ENCODE peak calls at places on chromosomes 5 and 9, in seven cellular contexts. O is A549, E is IMR-90, U is HepG2, T is K562, S is H1, M is GM12878. A is an unnamed sample.

GRCh38 chr9:35552376-35552775 is 52.7 kb upstream of the TESK1 start:
- DNase-seq in E (peak), S (no peak), U (no peak), M (no peak), O (no peak), T (no peak), A (no peak)

GRCh38 chr9:107299437-107299836 is 16.4 kb downstream of the RAD23B start:
- DNase-seq in E (no peak), T (no peak), S (no peak), M (no peak), O (no peak), U (no peak), A (no peak)

GRCh38 chr5:141880961-141881801 is 3.0 kb upstream of the PCDH1 start:
- DNase-seq in M (peak), T (no peak), S (peak), E (no peak), O (no peak), U (no peak), A (no peak)

GRCh38 chr9:93911871-93912554 is 43.1 kb downstream of the BARX1 start:
- DNase-seq in S (no peak), T (no peak), M (no peak), E (peak), U (no peak), O (no peak), A (no peak)

GRCh38 chr9:126549246-126550006 is 64.3 kb upstream of the LMX1B start:
- DNase-seq in T (no peak), S (no peak), E (no peak), O (no peak), U (no peak), M (no peak), A (no peak)

GRCh38 chr9:76901801-76902200 is 4.1 kb downstream of the PRUNE2 start:
- DNase-seq in U (no peak), E (no peak), M (no peak), O (no peak), S (no peak), T (no peak), A (no peak)

GRCh38 chr9:86660146-86660545 is 287.2 kb downstream of the GAS1 start:
- DNase-seq in E (peak), U (no peak), T (no peak), O (no peak), M (no peak), S (no peak), A (no peak)

GRCh38 chr9:22022396-22022795 is 13.3 kb upstream of the CDKN2B start:
- DNase-seq in U (no peak), S (no peak), M (no peak), E (no peak), T (no peak), O (no peak), A (no peak)

GRCh38 chr5:178131446-178131996 is 707 bp downstream of the RMND5B start:
- DNase-seq in S (no peak), T (peak), U (no peak), E (no peak), O (peak), M (no peak), A (no peak)

GRCh38 chr5:1658665-1659064 is 134.9 kb upstream of the LPCAT1 start:
- DNase-seq in S (no peak), M (no peak), U (no peak), E (no peak), O (no peak), T (no peak), A (no peak)

GRCh38 chr5:176737001-176737745 is 73.2 kb upstream of the UNC5A start:
- DNase-seq in U (no peak), T (no peak), E (no peak), S (peak), O (no peak), M (no peak), A (no peak)

GRCh38 chr5:170882345-170882744 is 20.5 kb downstream of the RANBP17 start:
- DNase-seq in M (no peak), U (no peak), O (no peak), S (no peak), E (no peak), T (no peak), A (no peak)

GRCh38 chr5:143480001-143480400 is 76.5 kb upstream of the NR3C1 start:
- DNase-seq in E (no peak), O (no peak), M (no peak), T (no peak), U (no peak), S (no peak), A (no peak)

GRCh38 chr9:12794024-12794799 is 19.4 kb downstream of the LURAP1L start:
- DNase-seq in M (no peak), O (no peak), S (no peak), T (no peak), U (peak), E (peak), A (no peak)

GRCh38 chr5:57676228-57677098 is 193.9 kb upstream of the ACTBL2 start:
- DNase-seq in U (peak), E (peak), M (no peak), S (no peak), O (no peak), T (no peak), A (no peak)

GRCh38 chr5:127697894-127698600 is 5.1 kb upstream of the CCDC192 start:
- DNase-seq in S (no peak), E (peak), T (no peak), O (peak), M (no peak), U (no peak), A (peak)

GRCh38 chr5:90170231-90170630 is 239.3 kb downstream of the CETN3 start:
- DNase-seq in S (no peak), E (no peak), M (no peak), O (no peak), U (no peak), T (no peak), A (no peak)

GRCh38 chr5:63053019-63053638 is 474.5 kb downstream of the LRRC70 start:
- DNase-seq in T (no peak), M (no peak), U (no peak), S (no peak), O (no peak), E (no peak), A (no peak)

GRCh38 chr5:170681013-170681433 is 102.5 kb upstream of the GABRP start:
- DNase-seq in O (peak), S (peak), M (no peak), U (no peak), T (peak), E (peak), A (no peak)

GRCh38 chr5:177183142-177183541 is 49.6 kb downstream of the NSD1 start:
- DNase-seq in T (no peak), M (no peak), E (no peak), O (no peak), S (no peak), U (no peak), A (no peak)

GRCh38 chr5:36777105-36777757 is 99.3 kb upstream of the NIPBL start:
- DNase-seq in M (no peak), T (peak), U (peak), E (peak), S (no peak), O (peak), A (peak)

GRCh38 chr9:136494531-136495215 is 11.8 kb upstream of the SEC16A start:
- DNase-seq in S (no peak), O (no peak), U (no peak), T (no peak), M (no peak), E (no peak), A (no peak)

GRCh38 chr9:136492978-136493522 is 10.2 kb upstream of the SEC16A start:
- DNase-seq in T (no peak), M (no peak), O (no peak), S (no peak), U (no peak), E (no peak), A (no peak)

GRCh38 chr9:136494012-136494411 is 11.2 kb upstream of the SEC16A start:
- DNase-seq in E (no peak), U (no peak), S (no peak), T (no peak), M (no peak), O (no peak), A (no peak)

GRCh38 chr9:136495401-136495800 is 12.6 kb upstream of the SEC16A start:
- DNase-seq in O (no peak), T (no peak), E (no peak), S (no peak), M (no peak), U (no peak), A (no peak)

GRCh38 chr9:136493567-136493971 is 10.7 kb upstream of the SEC16A start:
- DNase-seq in U (no peak), E (no peak), O (no peak), M (no peak), S (no peak), T (no peak), A (no peak)
- TF ChIP-seq CEBPB in U (no peak), E (no peak), O (no peak), M (no peak), S (no peak), T (no peak), A (no peak)

DNA sequence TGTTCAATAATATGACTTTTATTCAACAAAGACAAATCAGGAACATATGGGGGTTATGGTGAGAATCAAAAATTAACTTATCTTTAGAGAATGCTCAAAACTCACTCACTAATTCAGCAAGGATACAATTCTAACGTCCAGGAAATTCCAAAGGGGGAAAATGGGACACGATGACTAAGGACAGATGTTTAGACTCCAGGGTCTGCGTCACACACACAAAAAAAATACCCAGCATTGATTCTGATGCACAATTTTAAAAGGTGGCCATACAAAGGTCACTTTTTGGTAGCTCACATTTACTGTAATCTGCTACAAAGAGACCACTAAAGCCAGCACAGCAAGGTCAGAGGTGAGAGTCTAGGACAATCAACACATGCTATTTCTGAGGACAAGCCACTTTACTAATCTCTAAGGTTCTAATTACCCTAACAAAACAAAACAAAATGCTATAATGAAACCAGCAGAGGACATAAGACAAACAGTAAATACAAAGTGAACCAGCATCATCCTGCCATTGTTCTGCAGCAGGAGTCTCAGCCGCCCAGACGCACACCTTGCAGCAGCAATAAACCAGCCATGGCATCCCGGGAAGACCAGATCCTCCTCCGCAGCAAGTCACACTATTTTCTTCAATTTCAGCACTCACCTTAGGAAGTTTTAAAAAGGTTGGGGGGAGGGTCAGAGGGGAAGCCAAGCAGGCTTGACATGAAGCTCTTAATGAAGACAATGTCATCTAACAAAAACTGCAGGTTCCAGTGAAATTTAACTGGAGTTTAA is 57.8 kb downstream of the TTC39B start:
- DNase-seq in O (no peak), S (no peak), U (no peak), M (no peak), T (no peak), E (peak), A (no peak)
- TF ChIP-seq CEBPB in O (no peak), S (no peak), U (no peak), M (no peak), T (no peak), E (no peak), A (no peak)

DNA sequence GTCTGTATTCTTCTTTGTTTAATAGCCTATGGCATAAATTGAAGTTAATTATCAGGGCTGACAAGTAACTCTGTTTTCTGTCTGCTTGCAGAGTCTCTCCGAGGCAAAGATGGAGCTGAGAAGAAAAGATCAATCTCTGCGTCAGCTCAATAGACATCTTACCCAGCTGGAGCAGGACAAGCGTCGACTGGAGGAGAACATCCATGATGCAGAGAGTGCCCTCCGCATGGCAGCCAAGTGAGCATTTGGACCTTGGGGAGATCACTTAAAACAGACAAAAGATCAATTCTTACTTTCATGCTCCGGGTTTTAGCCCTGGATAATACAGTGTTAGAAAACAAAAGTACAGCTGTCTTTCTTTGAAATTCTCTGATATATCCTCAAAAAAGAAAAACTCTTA is 293.8 kb downstream of the CCDC171 start:
- DNase-seq in S (no peak), T (no peak), M (no peak), E (no peak), U (no peak), O (no peak), A (no peak)
- TF ChIP-seq CEBPB in S (no peak), T (no peak), M (no peak), E (no peak), U (no peak), O (no peak), A (no peak)

GRCh38 chr5:135991381-135991907 is 36.7 kb upstream of the LECT2 start:
- DNase-seq in O (no peak), U (no peak), M (no peak), E (no peak), S (no peak), T (no peak), A (no peak)
- TF ChIP-seq CEBPB in O (no peak), U (no peak), M (no peak), E (no peak), S (no peak), T (no peak), A (no peak)

GRCh38 chr9:20209421-20210340 is 412.6 kb downstream of the MLLT3 start:
- DNase-seq in M (peak), S (no peak), T (no peak), O (no peak), U (no peak), E (no peak), A (no peak)

GRCh38 chr9:20208156-20208555 is 414.1 kb downstream of the MLLT3 start:
- DNase-seq in M (no peak), O (no peak), T (no peak), S (no peak), E (no peak), U (no peak), A (no peak)

GRCh38 chr9:20207161-20207560 is 415.1 kb downstream of the MLLT3 start:
- DNase-seq in M (no peak), T (no peak), E (no peak), U (no peak), S (no peak), O (no peak), A (no peak)

GRCh38 chr9:20208951-20209350 is 413.3 kb downstream of the MLLT3 start:
- DNase-seq in S (no peak), M (no peak), T (no peak), U (no peak), E (no peak), O (no peak), A (no peak)

DNA sequence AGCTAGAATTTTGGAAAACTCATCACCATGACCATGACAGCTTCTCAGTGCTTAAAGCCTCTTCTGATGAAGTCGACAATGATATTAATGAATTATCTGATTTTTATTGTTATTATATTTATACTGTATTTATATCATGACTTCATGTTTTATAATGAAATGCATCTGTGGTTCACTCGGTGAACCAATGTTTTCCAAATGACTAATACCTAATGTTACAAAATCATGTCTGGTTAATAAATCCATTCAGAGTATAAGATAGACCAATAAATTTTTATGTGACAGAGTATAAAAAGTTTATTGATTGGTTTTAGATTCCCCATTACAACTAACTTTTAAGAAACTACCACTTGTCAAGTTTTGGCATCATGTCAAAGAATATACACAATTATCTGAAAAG is 416.5 kb downstream of the MLLT3 start:
- DNase-seq in S (no peak), O (no peak), T (no peak), U (no peak), E (peak), M (no peak), A (no peak)
- TF ChIP-seq CEBPB in S (no peak), O (no peak), T (no peak), U (no peak), E (no peak), M (no peak), A (no peak)

GRCh38 chr9:134814598-134815215 is 65.9 kb upstream of the FCN2 start:
- DNase-seq in E (peak), M (no peak), U (no peak), T (no peak), S (no peak), O (peak), A (no peak)
- TF ChIP-seq CEBPB in E (no peak), M (no peak), U (no peak), T (no peak), S (no peak), O (no peak), A (no peak)

GRCh38 chr9:69472101-69472625 is 147.1 kb downstream of the ENTREP1 start:
- DNase-seq in E (no peak), M (no peak), S (peak), O (no peak), T (no peak), U (no peak), A (no peak)
- TF ChIP-seq CEBPB in E (no peak), M (no peak), S (no peak), O (no peak), T (no peak), U (no peak), A (no peak)

DNA sequence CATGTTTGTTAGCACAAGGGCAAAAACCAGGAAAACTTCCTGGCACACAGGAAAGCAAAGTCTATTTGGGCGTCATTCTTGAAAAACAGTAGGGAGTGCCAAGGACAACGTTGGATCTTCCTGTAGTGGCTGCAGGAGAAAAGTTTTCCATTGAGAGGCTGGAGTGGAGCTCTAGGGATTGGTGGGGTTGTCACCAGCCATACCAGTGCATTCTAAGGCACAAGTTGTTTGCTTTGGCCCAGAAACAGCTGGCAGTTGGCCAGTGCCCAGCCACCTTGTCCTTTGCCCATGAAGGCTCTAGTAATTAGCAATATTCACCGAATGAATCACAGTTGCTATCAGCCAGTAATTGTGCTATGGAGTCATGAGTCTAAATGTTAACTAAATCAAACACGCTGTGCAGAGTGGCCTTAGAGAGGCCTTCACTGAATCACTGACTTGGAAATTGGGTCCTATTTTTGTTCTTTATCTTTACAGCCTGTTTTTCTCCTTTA is 26.4 kb downstream of the TNFSF15 start:
- DNase-seq in U (no peak), O (peak), T (no peak), E (no peak), S (no peak), M (no peak), A (peak)
- TF ChIP-seq CEBPB in U (no peak), O (no peak), T (no peak), E (no peak), S (no peak), M (no peak), A (no peak)

A was measured in HCT116.